ENCODE peak calls at places on chromosomes 16 and 17, in six cellular contexts. One of them, this sample, is unnamed.

GRCh38 chr17:47225911-47226688 is 17.0 kb downstream of the MYL4 start:
- DNase-seq in left cardiac atrium: no peak
- DNase-seq in amniotic stem cell: no peak
- DNase-seq in Peyer's patch: no peak
- DNase-seq in AG09309: no peak
- DNase-seq in stimulated activated CD4-positive, alpha-beta T cell treated with anti-CD3 and anti-CD28 coated beads, Interleukin-2, amount 100 ng/mL, for 4 hours: no peak
- DNase-seq in this sample: no peak

GRCh38 chr17:73616120-73616872 is 27.9 kb downstream of the SDK2 start:
- DNase-seq in left cardiac atrium: no peak
- DNase-seq in amniotic stem cell: no peak
- DNase-seq in Peyer's patch: no peak
- DNase-seq in AG09309: no peak
- DNase-seq in stimulated activated CD4-positive, alpha-beta T cell treated with anti-CD3 and anti-CD28 coated beads, Interleukin-2, amount 100 ng/mL, for 4 hours: no peak
- DNase-seq in this sample: no peak

GRCh38 chr17:15965510-15965909 is 20.6 kb downstream of the ADORA2B start:
- DNase-seq in left cardiac atrium: no peak
- DNase-seq in amniotic stem cell: no peak
- DNase-seq in Peyer's patch: no peak
- DNase-seq in AG09309: no peak
- DNase-seq in stimulated activated CD4-positive, alpha-beta T cell treated with anti-CD3 and anti-CD28 coated beads, Interleukin-2, amount 100 ng/mL, for 4 hours: no peak
- DNase-seq in this sample: no peak

GRCh38 chr17:59373879-59374495 is 42.5 kb downstream of the YPEL2 start:
- DNase-seq in left cardiac atrium: no peak
- DNase-seq in amniotic stem cell: no peak
- DNase-seq in Peyer's patch: no peak
- DNase-seq in AG09309: peak; percentile 87
- DNase-seq in stimulated activated CD4-positive, alpha-beta T cell treated with anti-CD3 and anti-CD28 coated beads, Interleukin-2, amount 100 ng/mL, for 4 hours: no peak
- DNase-seq in this sample: no peak

GRCh38 chr16:84933774-84934571 is 77.4 kb downstream of the ZDHHC7 start:
- DNase-seq in left cardiac atrium: peak; percentile 89
- DNase-seq in amniotic stem cell: no peak
- DNase-seq in Peyer's patch: no peak
- DNase-seq in AG09309: no peak
- DNase-seq in stimulated activated CD4-positive, alpha-beta T cell treated with anti-CD3 and anti-CD28 coated beads, Interleukin-2, amount 100 ng/mL, for 4 hours: no peak
- DNase-seq in this sample: peak; percentile 91

GRCh38 chr17:44795421-44795820 is 34.7 kb downstream of the GJC1 start:
- DNase-seq in left cardiac atrium: no peak
- DNase-seq in amniotic stem cell: no peak
- DNase-seq in Peyer's patch: no peak
- DNase-seq in AG09309: no peak
- DNase-seq in stimulated activated CD4-positive, alpha-beta T cell treated with anti-CD3 and anti-CD28 coated beads, Interleukin-2, amount 100 ng/mL, for 4 hours: no peak
- DNase-seq in this sample: no peak

GRCh38 chr16:67547423-67548264 is 14.7 kb upstream of the CTCF start:
- DNase-seq in left cardiac atrium: peak; percentile 37
- DNase-seq in amniotic stem cell: no peak
- DNase-seq in Peyer's patch: peak; percentile 91
- DNase-seq in AG09309: no peak
- DNase-seq in stimulated activated CD4-positive, alpha-beta T cell treated with anti-CD3 and anti-CD28 coated beads, Interleukin-2, amount 100 ng/mL, for 4 hours: no peak
- DNase-seq in this sample: no peak

GRCh38 chr17:57092171-57092570 is 7.1 kb downstream of the AKAP1 start:
- DNase-seq in left cardiac atrium: no peak
- DNase-seq in amniotic stem cell: no peak
- DNase-seq in Peyer's patch: no peak
- DNase-seq in AG09309: no peak
- DNase-seq in stimulated activated CD4-positive, alpha-beta T cell treated with anti-CD3 and anti-CD28 coated beads, Interleukin-2, amount 100 ng/mL, for 4 hours: no peak
- DNase-seq in this sample: no peak

GRCh38 chr16:49350265-49351103 is 23.1 kb upstream of the C16orf78 start:
- DNase-seq in left cardiac atrium: peak; percentile 57
- DNase-seq in amniotic stem cell: no peak
- DNase-seq in Peyer's patch: peak; percentile 19
- DNase-seq in AG09309: no peak
- DNase-seq in stimulated activated CD4-positive, alpha-beta T cell treated with anti-CD3 and anti-CD28 coated beads, Interleukin-2, amount 100 ng/mL, for 4 hours: peak; percentile 9
- DNase-seq in this sample: peak; percentile 81

GRCh38 chr16:66478733-66479511 is 51.8 kb downstream of the BEAN1 start:
- DNase-seq in left cardiac atrium: peak; percentile 78
- DNase-seq in amniotic stem cell: no peak
- DNase-seq in Peyer's patch: peak; percentile 88
- DNase-seq in AG09309: no peak
- DNase-seq in stimulated activated CD4-positive, alpha-beta T cell treated with anti-CD3 and anti-CD28 coated beads, Interleukin-2, amount 100 ng/mL, for 4 hours: peak; percentile 82
- DNase-seq in this sample: peak; percentile 84

GRCh38 chr16:50835358-50836060 is 93.6 kb downstream of the CYLD start:
- DNase-seq in left cardiac atrium: no peak
- DNase-seq in amniotic stem cell: no peak
- DNase-seq in Peyer's patch: no peak
- DNase-seq in AG09309: no peak
- DNase-seq in stimulated activated CD4-positive, alpha-beta T cell treated with anti-CD3 and anti-CD28 coated beads, Interleukin-2, amount 100 ng/mL, for 4 hours: no peak
- DNase-seq in this sample: no peak

GRCh38 chr17:71237903-71238538 is 882.8 kb upstream of the SOX9 start:
- DNase-seq in left cardiac atrium: no peak
- DNase-seq in amniotic stem cell: no peak
- DNase-seq in Peyer's patch: no peak
- DNase-seq in AG09309: peak; percentile 37
- DNase-seq in stimulated activated CD4-positive, alpha-beta T cell treated with anti-CD3 and anti-CD28 coated beads, Interleukin-2, amount 100 ng/mL, for 4 hours: no peak
- DNase-seq in this sample: no peak

GRCh38 chr17:40093580-40094201 is 6.7 kb downstream of the NR1D1 start:
- DNase-seq in left cardiac atrium: peak; percentile 61
- DNase-seq in amniotic stem cell: no peak
- DNase-seq in Peyer's patch: no peak
- DNase-seq in AG09309: no peak
- DNase-seq in stimulated activated CD4-positive, alpha-beta T cell treated with anti-CD3 and anti-CD28 coated beads, Interleukin-2, amount 100 ng/mL, for 4 hours: no peak
- DNase-seq in this sample: no peak

GRCh38 chr17:15414502-15415348 is 52.7 kb downstream of the CDRT4 start:
- DNase-seq in left cardiac atrium: peak; percentile 71
- DNase-seq in amniotic stem cell: no peak
- DNase-seq in Peyer's patch: no peak
- DNase-seq in AG09309: no peak
- DNase-seq in stimulated activated CD4-positive, alpha-beta T cell treated with anti-CD3 and anti-CD28 coated beads, Interleukin-2, amount 100 ng/mL, for 4 hours: no peak
- DNase-seq in this sample: peak; percentile 53

GRCh38 chr17:65053354-65053881 is 3.1 kb downstream of the GNA13 start:
- DNase-seq in left cardiac atrium: no peak
- DNase-seq in amniotic stem cell: no peak
- DNase-seq in Peyer's patch: no peak
- DNase-seq in AG09309: no peak
- DNase-seq in stimulated activated CD4-positive, alpha-beta T cell treated with anti-CD3 and anti-CD28 coated beads, Interleukin-2, amount 100 ng/mL, for 4 hours: no peak
- DNase-seq in this sample: no peak

GRCh38 chr16:85417156-85417860 is 195.8 kb upstream of the GSE1 start:
- DNase-seq in left cardiac atrium: peak; percentile 15
- DNase-seq in amniotic stem cell: no peak
- DNase-seq in Peyer's patch: no peak
- DNase-seq in AG09309: no peak
- DNase-seq in stimulated activated CD4-positive, alpha-beta T cell treated with anti-CD3 and anti-CD28 coated beads, Interleukin-2, amount 100 ng/mL, for 4 hours: no peak
- DNase-seq in this sample: peak; percentile 12

GRCh38 chr17:55311767-55312375 is 47.1 kb downstream of the HLF start:
- DNase-seq in left cardiac atrium: no peak
- DNase-seq in amniotic stem cell: no peak
- DNase-seq in Peyer's patch: no peak
- DNase-seq in AG09309: no peak
- DNase-seq in stimulated activated CD4-positive, alpha-beta T cell treated with anti-CD3 and anti-CD28 coated beads, Interleukin-2, amount 100 ng/mL, for 4 hours: no peak
- DNase-seq in this sample: no peak

GRCh38 chr17:77609553-77610517 is 348.7 kb upstream of the TNRC6C start:
- DNase-seq in left cardiac atrium: no peak
- DNase-seq in amniotic stem cell: no peak
- DNase-seq in Peyer's patch: peak; percentile 70
- DNase-seq in AG09309: no peak
- DNase-seq in stimulated activated CD4-positive, alpha-beta T cell treated with anti-CD3 and anti-CD28 coated beads, Interleukin-2, amount 100 ng/mL, for 4 hours: peak; percentile 60
- DNase-seq in this sample: no peak

GRCh38 chr17:76710863-76711611 is at the start of gene MXRA7:
- DNase-seq in left cardiac atrium: peak; percentile 80
- DNase-seq in amniotic stem cell: no peak
- DNase-seq in Peyer's patch: peak; percentile 52
- DNase-seq in AG09309: no peak
- DNase-seq in stimulated activated CD4-positive, alpha-beta T cell treated with anti-CD3 and anti-CD28 coated beads, Interleukin-2, amount 100 ng/mL, for 4 hours: peak; percentile 39
- DNase-seq in this sample: peak; percentile 78

GRCh38 chr16:89052824-89053724 is 40.6 kb upstream of the ACSF3 start:
- DNase-seq in left cardiac atrium: no peak
- DNase-seq in amniotic stem cell: no peak
- DNase-seq in Peyer's patch: no peak
- DNase-seq in AG09309: peak; percentile 5
- DNase-seq in stimulated activated CD4-positive, alpha-beta T cell treated with anti-CD3 and anti-CD28 coated beads, Interleukin-2, amount 100 ng/mL, for 4 hours: no peak
- DNase-seq in this sample: no peak

GRCh38 chr16:4021070-4021779 is 95.0 kb downstream of the ADCY9 start:
- DNase-seq in left cardiac atrium: no peak
- DNase-seq in amniotic stem cell: no peak
- DNase-seq in Peyer's patch: no peak
- DNase-seq in AG09309: no peak
- DNase-seq in stimulated activated CD4-positive, alpha-beta T cell treated with anti-CD3 and anti-CD28 coated beads, Interleukin-2, amount 100 ng/mL, for 4 hours: no peak
- DNase-seq in this sample: no peak

GRCh38 chr16:80924372-80924978 is 82.2 kb downstream of the CMC2 start:
- DNase-seq in left cardiac atrium: peak; percentile 51
- DNase-seq in amniotic stem cell: no peak
- DNase-seq in Peyer's patch: no peak
- DNase-seq in AG09309: no peak
- DNase-seq in stimulated activated CD4-positive, alpha-beta T cell treated with anti-CD3 and anti-CD28 coated beads, Interleukin-2, amount 100 ng/mL, for 4 hours: no peak
- DNase-seq in this sample: peak; percentile 76

GRCh38 chr17:968812-969766 is 10.5 kb downstream of the NXN start:
- DNase-seq in left cardiac atrium: no peak
- DNase-seq in amniotic stem cell: peak; percentile 52
- DNase-seq in Peyer's patch: no peak
- DNase-seq in AG09309: no peak
- DNase-seq in stimulated activated CD4-positive, alpha-beta T cell treated with anti-CD3 and anti-CD28 coated beads, Interleukin-2, amount 100 ng/mL, for 4 hours: no peak
- DNase-seq in this sample: no peak

GRCh38 chr17:4815043-4815675 is 8.2 kb downstream of the PLD2 start:
- DNase-seq in left cardiac atrium: no peak
- DNase-seq in amniotic stem cell: no peak
- DNase-seq in Peyer's patch: no peak
- DNase-seq in AG09309: no peak
- DNase-seq in stimulated activated CD4-positive, alpha-beta T cell treated with anti-CD3 and anti-CD28 coated beads, Interleukin-2, amount 100 ng/mL, for 4 hours: no peak
- DNase-seq in this sample: no peak

GRCh38 chr16:85661131-85662035 is 27.4 kb downstream of the GINS2 start:
- DNase-seq in left cardiac atrium: peak; percentile 22
- DNase-seq in amniotic stem cell: no peak
- DNase-seq in Peyer's patch: no peak
- DNase-seq in AG09309: no peak
- DNase-seq in stimulated activated CD4-positive, alpha-beta T cell treated with anti-CD3 and anti-CD28 coated beads, Interleukin-2, amount 100 ng/mL, for 4 hours: no peak
- DNase-seq in this sample: no peak

GRCh38 chr17:77320046-77320445 is 179.3 kb downstream of the SEC14L1 start:
- DNase-seq in left cardiac atrium: no peak
- DNase-seq in amniotic stem cell: no peak
- DNase-seq in Peyer's patch: no peak
- DNase-seq in AG09309: no peak
- DNase-seq in stimulated activated CD4-positive, alpha-beta T cell treated with anti-CD3 and anti-CD28 coated beads, Interleukin-2, amount 100 ng/mL, for 4 hours: no peak
- DNase-seq in this sample: no peak

GRCh38 chr16:57264381-57264780 is 19.3 kb downstream of the ARL2BP start:
- DNase-seq in left cardiac atrium: peak; percentile 8
- DNase-seq in amniotic stem cell: no peak
- DNase-seq in Peyer's patch: no peak
- DNase-seq in AG09309: no peak
- DNase-seq in stimulated activated CD4-positive, alpha-beta T cell treated with anti-CD3 and anti-CD28 coated beads, Interleukin-2, amount 100 ng/mL, for 4 hours: no peak
- DNase-seq in this sample: no peak

GRCh38 chr16:23148513-23149266 is 562 bp downstream of the USP31 start:
- DNase-seq in left cardiac atrium: peak; percentile 79
- DNase-seq in amniotic stem cell: no peak
- DNase-seq in Peyer's patch: peak; percentile 40
- DNase-seq in AG09309: no peak
- DNase-seq in stimulated activated CD4-positive, alpha-beta T cell treated with anti-CD3 and anti-CD28 coated beads, Interleukin-2, amount 100 ng/mL, for 4 hours: peak; percentile 43
- DNase-seq in this sample: peak; percentile 79

GRCh38 chr16:49855822-49856740 is at the start of gene ZNF423:
- DNase-seq in left cardiac atrium: peak; percentile 39
- DNase-seq in amniotic stem cell: no peak
- DNase-seq in Peyer's patch: no peak
- DNase-seq in AG09309: no peak
- DNase-seq in stimulated activated CD4-positive, alpha-beta T cell treated with anti-CD3 and anti-CD28 coated beads, Interleukin-2, amount 100 ng/mL, for 4 hours: no peak
- DNase-seq in this sample: no peak

GRCh38 chr16:23519282-23519681 is 9.0 kb upstream of the GGA2 start:
- DNase-seq in left cardiac atrium: no peak
- DNase-seq in amniotic stem cell: no peak
- DNase-seq in Peyer's patch: no peak
- DNase-seq in AG09309: no peak
- DNase-seq in stimulated activated CD4-positive, alpha-beta T cell treated with anti-CD3 and anti-CD28 coated beads, Interleukin-2, amount 100 ng/mL, for 4 hours: no peak
- DNase-seq in this sample: no peak

GRCh38 chr16:6349725-6350124 is 982.9 kb upstream of the RBFOX1 start:
- DNase-seq in left cardiac atrium: no peak
- DNase-seq in amniotic stem cell: no peak
- DNase-seq in Peyer's patch: no peak
- DNase-seq in AG09309: no peak
- DNase-seq in stimulated activated CD4-positive, alpha-beta T cell treated with anti-CD3 and anti-CD28 coated beads, Interleukin-2, amount 100 ng/mL, for 4 hours: no peak
- DNase-seq in this sample: no peak

GRCh38 chr17:4980644-4981216 is 6.7 kb downstream of the CAMTA2 start:
- DNase-seq in left cardiac atrium: no peak
- DNase-seq in amniotic stem cell: peak; percentile 15
- DNase-seq in Peyer's patch: peak; percentile 35
- DNase-seq in AG09309: no peak
- DNase-seq in stimulated activated CD4-positive, alpha-beta T cell treated with anti-CD3 and anti-CD28 coated beads, Interleukin-2, amount 100 ng/mL, for 4 hours: no peak
- DNase-seq in this sample: no peak

GRCh38 chr16:28218109-28218508 is 6.3 kb upstream of the XPO6 start:
- DNase-seq in left cardiac atrium: no peak
- DNase-seq in amniotic stem cell: no peak
- DNase-seq in Peyer's patch: peak; percentile 51
- DNase-seq in AG09309: peak; percentile 14
- DNase-seq in stimulated activated CD4-positive, alpha-beta T cell treated with anti-CD3 and anti-CD28 coated beads, Interleukin-2, amount 100 ng/mL, for 4 hours: peak; percentile 52
- DNase-seq in this sample: peak; percentile 62